ENCODE peak calls at places on chromosomes 16 and 17, in nine cellular contexts. O is tibial nerve, Z is uterus, X is prostate gland, R is ovary, S is transverse colon, Y is IMR-90, J is breast epithelium, E is A549. B is an unnamed sample.

GRCh38 chr16:17211797-17212196 is 259.0 kb downstream of the XYLT1 start:
- DNase-seq in O (no peak), Y (no peak), E (no peak), Z (no peak), S (no peak), J (no peak), R (no peak), X (no peak), B (no peak)

GRCh38 chr17:64504769-64505319 is 1.2 kb downstream of the DDX5 start:
- DNase-seq in Z (peak; percentile 34), S (no peak), X (peak; percentile 30), E (no peak), R (no peak), J (no peak), Y (peak; percentile 75), O (no peak), B (no peak)

GRCh38 chr17:8806206-8807069 is 7.3 kb upstream of the MFSD6L start:
- DNase-seq in S (no peak), J (no peak), Z (no peak), Y (no peak), R (no peak), O (no peak), E (no peak), X (no peak), B (peak; percentile 59)

GRCh38 chr16:81778231-81778630 is 860 bp upstream of the PLCG2 start:
- DNase-seq in R (no peak), J (no peak), E (no peak), X (no peak), Z (no peak), S (no peak), O (no peak), Y (no peak), B (no peak)

GRCh38 chr16:87227651-87228015 is 89.6 kb downstream of the C16orf95 start:
- DNase-seq in X (no peak), S (no peak), Y (no peak), J (no peak), E (no peak), Z (no peak), R (no peak), O (no peak), B (no peak)

GRCh38 chr16:85104821-85105391 is 7.4 kb downstream of the CIBAR2 start:
- DNase-seq in S (peak; percentile 21), J (no peak), E (no peak), R (no peak), X (no peak), Y (no peak), Z (no peak), O (no peak), B (no peak)

GRCh38 chr16:31064882-31065461 is 9.1 kb downstream of the ZNF668 start:
- DNase-seq in J (no peak), O (peak; percentile 39), R (no peak), E (peak; percentile 55), X (no peak), Z (peak; percentile 65), S (no peak), Y (peak; percentile 97), B (peak; percentile 90)

GRCh38 chr17:8665681-8666080 is 35.2 kb upstream of the MYH10 start:
- DNase-seq in X (no peak), R (no peak), Y (no peak), O (no peak), S (no peak), Z (no peak), E (no peak), J (no peak), B (no peak)

GRCh38 chr16:89811321-89811720 is 5.1 kb downstream of the FANCA start:
- DNase-seq in E (no peak), Z (no peak), J (no peak), X (no peak), S (no peak), R (no peak), O (no peak), Y (no peak), B (no peak)

GRCh38 chr17:559699-560378 is 154.8 kb downstream of the VPS53 start:
- DNase-seq in Z (peak; percentile 23), X (no peak), R (no peak), E (no peak), Y (peak; percentile 89), O (no peak), J (no peak), S (no peak), B (no peak)

GRCh38 chr16:13921328-13921727 is 1.4 kb downstream of the ERCC4 start:
- DNase-seq in E (no peak), J (no peak), R (no peak), O (no peak), S (no peak), Y (no peak), X (peak; percentile 20), Z (no peak), B (no peak)

GRCh38 chr17:75504347-75505151 is 10.8 kb downstream of the CASKIN2 start:
- DNase-seq in R (no peak), Y (no peak), S (peak; percentile 61), X (no peak), E (peak; percentile 89), J (no peak), Z (no peak), O (no peak), B (no peak)

GRCh38 chr17:78357177-78357586 is 2.7 kb downstream of the SOCS3 start:
- DNase-seq in Z (no peak), R (peak; percentile 62), J (no peak), S (no peak), X (no peak), E (no peak), O (no peak), Y (peak; percentile 80), B (no peak)
- TF ChIP-seq POLR2A in Z (no peak), R (peak; percentile 26), J (peak; percentile 12), S (no peak), X (peak; percentile 9), E (no peak), O (no peak), Y (peak; percentile 74), B (no peak)

GRCh38 chr17:28043296-28043695 is 819 bp downstream of the NLK start:
- DNase-seq in J (no peak), Y (no peak), E (no peak), Z (no peak), O (no peak), X (no peak), S (no peak), R (no peak), B (no peak)

GRCh38 chr17:28042657-28042720 is at the start of gene NLK:
- DNase-seq in E (no peak), Z (no peak), Y (no peak), J (no peak), R (no peak), X (no peak), O (no peak), S (no peak), B (no peak)

GRCh38 chr17:28042721-28043291 is 329 bp downstream of the NLK start:
- DNase-seq in S (peak; percentile 10), Y (no peak), E (no peak), R (peak; percentile 22), Z (no peak), O (no peak), J (no peak), X (no peak), B (no peak)

GRCh38 chr17:28041844-28042656 is 427 bp upstream of the NLK start:
- DNase-seq in X (no peak), E (peak; percentile 35), O (no peak), R (no peak), J (no peak), S (no peak), Y (peak; percentile 31), Z (no peak), B (no peak)

GRCh38 chr17:28041068-28041843 is 1.2 kb upstream of the NLK start:
- DNase-seq in Y (peak; percentile 99), Z (peak; percentile 99), O (peak; percentile 98), X (peak; percentile 99), R (peak; percentile 99), S (peak; percentile 100), E (peak; percentile 99), J (peak; percentile 99), B (peak; percentile 100)
- TF ChIP-seq POLR2A in Y (peak; percentile 82), Z (peak; percentile 61), O (no peak), X (peak; percentile 67), R (peak; percentile 56), S (peak; percentile 64), E (peak; percentile 88), J (no peak), B (no peak)

DNA sequence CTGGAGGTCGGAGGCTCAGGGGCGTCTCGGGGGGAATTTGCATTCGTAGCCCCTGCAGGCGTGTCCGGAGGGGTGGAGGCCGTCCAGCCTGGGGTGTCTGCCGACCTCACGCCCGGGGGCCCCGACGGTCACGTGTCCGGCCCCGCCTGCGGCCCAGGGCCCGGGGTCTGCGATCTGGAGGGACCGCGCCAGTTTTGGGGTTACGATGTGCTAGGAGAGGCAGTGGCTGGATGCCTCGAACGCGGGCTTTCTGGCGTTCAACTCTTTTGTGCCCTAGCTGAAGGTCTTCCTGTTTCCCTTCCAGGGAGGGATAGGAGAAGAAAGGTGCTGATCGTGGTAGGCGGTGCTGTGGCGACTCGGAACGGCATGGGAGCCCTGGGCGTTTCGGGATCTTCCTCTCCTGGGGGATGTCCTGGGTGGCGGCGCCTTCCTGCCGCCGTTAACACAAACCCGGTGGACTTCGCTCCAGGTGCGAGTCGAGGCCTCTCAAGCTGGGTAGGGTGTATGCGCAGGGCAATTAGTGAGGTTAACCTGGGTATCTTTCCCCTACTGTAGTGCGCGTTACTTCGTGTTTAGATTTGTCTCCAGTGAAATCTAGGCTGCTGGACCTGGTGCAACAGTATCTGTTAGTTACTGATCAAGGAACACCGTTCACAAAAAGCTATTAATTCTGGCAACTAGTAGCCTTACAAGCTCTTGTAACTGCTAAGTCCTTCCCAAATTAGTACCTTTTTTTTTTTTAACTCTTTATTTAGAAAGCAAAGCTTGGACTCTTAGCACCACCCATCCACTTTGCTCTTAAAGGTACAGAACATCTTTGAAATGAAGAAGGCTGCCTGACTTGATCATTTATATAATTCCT is 1.3 kb downstream of the AKAP1 start:
- DNase-seq in X (no peak), E (peak; percentile 79), Y (peak; percentile 8), O (no peak), Z (no peak), S (peak; percentile 83), J (no peak), R (no peak), B (peak; percentile 38)
- TF ChIP-seq POLR2A in X (no peak), E (no peak), Y (no peak), O (no peak), Z (no peak), S (peak; percentile 34), J (no peak), R (no peak), B (no peak)

GRCh38 chr17:73313526-73314127 is 1.8 kb upstream of the CDC42EP4 start:
- DNase-seq in E (no peak), J (no peak), Z (no peak), O (no peak), R (no peak), X (no peak), S (no peak), Y (no peak), B (no peak)

GRCh38 chr17:73315481-73315880 is 3.7 kb upstream of the CDC42EP4 start:
- DNase-seq in J (no peak), Y (no peak), O (no peak), Z (no peak), R (no peak), S (no peak), E (no peak), X (no peak), B (no peak)

GRCh38 chr17:73311428-73311780 is 397 bp downstream of the CDC42EP4 start:
- DNase-seq in Z (no peak), O (no peak), S (no peak), J (no peak), R (peak; percentile 70), Y (no peak), E (no peak), X (no peak), B (no peak)

GRCh38 chr17:73309727-73310555 is 1.9 kb downstream of the CDC42EP4 start:
- DNase-seq in X (no peak), J (no peak), Z (no peak), E (no peak), Y (no peak), R (peak; percentile 53), O (no peak), S (peak; percentile 72), B (no peak)

GRCh38 chr17:73311781-73312641 is at the start of gene CDC42EP4:
- DNase-seq in Y (peak; percentile 91), E (peak; percentile 94), X (peak; percentile 98), O (peak; percentile 93), J (peak; percentile 98), Z (peak; percentile 96), S (peak; percentile 97), R (peak; percentile 97), B (peak; percentile 94)
- TF ChIP-seq POLR2A in Y (peak; percentile 91), E (peak; percentile 63), X (peak; percentile 100), O (peak; percentile 96), J (peak; percentile 97), Z (peak; percentile 98), S (peak; percentile 99), R (peak; percentile 95), B (no peak)